ENCODE peak calls at places on chromosomes 3 and 15, in five cellular contexts. S is K562, X is GM12878, Z is IMR-90, J is HepG2. E is an unnamed sample.

GRCh38 chr3:142022381-142022780 is 127.0 kb downstream of the TFDP2 start:
- DNase-seq in Z (no peak), S (peak), X (peak), J (no peak), E (peak)

GRCh38 chr3:141321109-141321497 is 47.2 kb upstream of the ZBTB38 start:
- DNase-seq in Z (peak), X (no peak), J (no peak), S (no peak), E (no peak)

GRCh38 chr15:69160976-69161877 is 792 bp downstream of the GLCE start:
- DNase-seq in J (peak), S (peak), Z (peak), X (no peak), E (peak)

GRCh38 chr3:192577271-192577670 is 150.1 kb downstream of the FGF12 start:
- DNase-seq in J (no peak), Z (no peak), S (no peak), X (no peak), E (no peak)

GRCh38 chr3:94185753-94186152 is 122.9 kb downstream of the NSUN3 start:
- DNase-seq in X (no peak), J (no peak), S (no peak), Z (no peak), E (no peak)

GRCh38 chr15:47744973-47745372 is 27.7 kb downstream of the SEMA6D start:
- DNase-seq in Z (no peak), S (no peak), X (no peak), J (no peak), E (no peak)

GRCh38 chr15:76460347-76460746 is 123.8 kb downstream of the ISL2 start:
- DNase-seq in S (no peak), X (no peak), J (no peak), Z (no peak), E (no peak)

GRCh38 chr3:52231502-52232278 is 6.2 kb upstream of the TLR9 start:
- DNase-seq in Z (peak), J (no peak), X (no peak), S (peak), E (peak)

GRCh38 chr15:43903864-43904290 is 77.1 kb downstream of the WDR76 start:
- DNase-seq in Z (peak), S (peak), X (peak), J (peak), E (peak)

GRCh38 chr3:106936337-106936736 is 440.9 kb upstream of the CCDC54 start:
- DNase-seq in Z (no peak), X (no peak), J (no peak), S (no peak), E (no peak)

DNA sequence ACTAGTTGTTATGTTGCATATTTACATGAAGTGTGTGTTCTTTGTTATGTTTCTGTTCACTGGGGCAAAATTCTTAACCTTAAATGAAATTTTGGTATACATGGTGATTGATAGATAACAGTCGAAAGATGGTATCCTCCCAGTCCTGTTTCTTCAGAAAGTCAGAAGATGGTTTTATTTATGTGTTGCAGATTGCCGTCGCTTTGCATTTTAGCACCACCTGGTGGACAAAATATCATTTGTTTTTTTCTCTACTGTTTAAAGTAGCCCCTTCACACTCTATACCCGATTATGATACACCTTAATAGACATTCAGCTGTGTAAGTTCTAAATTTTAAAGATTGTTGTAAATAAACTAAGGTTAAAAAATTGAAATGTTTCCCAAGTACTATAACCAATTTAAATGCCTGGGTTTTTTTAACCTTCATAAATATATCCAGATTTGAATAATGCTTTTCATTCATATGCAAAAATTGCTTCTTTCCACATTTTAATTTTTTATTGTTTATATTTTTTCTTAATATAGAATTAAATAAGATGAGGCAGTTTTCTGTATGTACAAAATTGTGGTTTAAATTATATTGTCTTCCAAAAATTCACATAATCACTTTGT is 152.2 kb downstream of the ALCAM start:
- DNase-seq in X (peak), J (peak), S (peak), Z (peak), E (peak)
- TF ChIP-seq MXI1 in X (no peak), J (no peak), S (no peak), Z (no peak), E (no peak)

GRCh38 chr3:55622116-55622515 is 135.0 kb upstream of the WNT5A start:
- DNase-seq in J (no peak), X (no peak), S (no peak), Z (peak), E (no peak)
- TF ChIP-seq MXI1 in J (no peak), X (no peak), S (no peak), Z (no peak), E (no peak)

GRCh38 chr3:69012836-69013255 is 638 bp downstream of the EOGT start:
- DNase-seq in X (no peak), S (no peak), Z (peak), J (peak), E (peak)
- TF ChIP-seq MXI1 in X (no peak), S (no peak), Z (no peak), J (peak), E (no peak)

GRCh38 chr15:62390793-62391543 is 225.9 kb upstream of the C2CD4B start:
- DNase-seq in X (no peak), J (peak), Z (peak), S (peak), E (peak)
- TF ChIP-seq MXI1 in X (no peak), J (no peak), Z (no peak), S (no peak), E (peak)

GRCh38 chr3:122183521-122183892 is at the start of gene CASR:
- DNase-seq in Z (no peak), J (no peak), X (no peak), S (no peak), E (no peak)
- TF ChIP-seq MXI1 in Z (no peak), J (no peak), X (no peak), S (no peak), E (no peak)